ENCODE peak calls at places on chromosome 18, in six cellular contexts. W is stimulated activated CD4-positive, alpha-beta T cell treated with anti-CD3 and anti-CD28 coated beads, Interleukin-2, amount 100 ng/mL, for 24 hours; O is non-pigmented ciliary epithelial cell; G is activated T-helper 2 cell treated with anti-CD3 and anti-CD28 coated beads, Interferon-gamma antibody, Interleukin-2, Interleukin-4, amounts not matched to agents 10 μg/mL and 5 μg/mL and 100 μg/mL, durations not matched to agents 14 hours and 24 hours and 36 hours; P is NCI-H1092 treated with DMSO at 0.1 percent for 48 hours; F is T47D. Q is an unnamed sample.

GRCh38 chr18:4126939-4127338 is 328.2 kb downstream of the DLGAP1 start:
- DNase-seq in F (no peak), O (no peak), G (no peak), W (no peak), P (no peak), Q (no peak)

GRCh38 chr18:68840554-68841263 is 42.8 kb downstream of the CCDC102B start:
- DNase-seq in F (peak), O (peak), P (no peak), G (no peak), W (no peak), Q (peak)

GRCh38 chr18:12254137-12254819 is at the start of gene CIDEA:
- DNase-seq in F (no peak), O (no peak), W (no peak), G (no peak), P (no peak), Q (no peak)

GRCh38 chr18:46294751-46295150 is 190.6 kb downstream of the HAUS1 start:
- DNase-seq in O (no peak), F (no peak), W (no peak), G (no peak), P (no peak), Q (no peak)

GRCh38 chr18:6055711-6056110 is 160.4 kb upstream of the TMEM200C start:
- DNase-seq in W (no peak), O (peak), G (no peak), P (no peak), F (no peak), Q (peak)

GRCh38 chr18:47983055-47983454 is 52.6 kb upstream of the SMAD2 start:
- DNase-seq in G (no peak), F (no peak), W (no peak), O (no peak), P (no peak), Q (no peak)

GRCh38 chr18:9736942-9737813 is 29.1 kb downstream of the RAB31 start:
- DNase-seq in F (no peak), G (no peak), W (no peak), P (peak), O (no peak), Q (peak)

GRCh38 chr18:3604260-3604625 is 154.3 kb downstream of the TGIF1 start:
- DNase-seq in G (no peak), P (no peak), W (no peak), F (no peak), O (no peak), Q (no peak)

GRCh38 chr18:70289351-70290330 is 796 bp downstream of the SOCS6 start:
- DNase-seq in O (no peak), P (peak), G (peak), W (no peak), F (peak), Q (peak)

GRCh38 chr18:32208012-32208411 is 18.2 kb downstream of the MEP1B start:
- DNase-seq in F (no peak), G (no peak), W (no peak), P (no peak), O (no peak), Q (no peak)

GRCh38 chr18:45169610-45170009 is 445.7 kb upstream of the SLC14A2 start:
- DNase-seq in G (no peak), F (no peak), P (no peak), W (no peak), O (peak), Q (peak)

GRCh38 chr18:13572721-13573120 is 153.6 kb downstream of the FAM210A start:
- DNase-seq in P (no peak), F (no peak), W (no peak), O (no peak), G (no peak), Q (no peak)

GRCh38 chr18:13530879-13531387 is 195.4 kb downstream of the FAM210A start:
- DNase-seq in P (peak), G (no peak), F (peak), O (peak), W (no peak), Q (peak)

GRCh38 chr18:23105581-23106219 is 29.6 kb upstream of the CABLES1 start:
- DNase-seq in G (no peak), P (no peak), O (no peak), F (peak), W (no peak), Q (no peak)

GRCh38 chr18:42520074-42520473 is 565.0 kb downstream of the PIK3C3 start:
- DNase-seq in W (no peak), F (no peak), O (no peak), G (no peak), P (no peak), Q (no peak)

GRCh38 chr18:8926464-8926863 is 176.0 kb upstream of the NDUFV2 start:
- DNase-seq in P (no peak), O (no peak), G (no peak), W (no peak), F (no peak), Q (no peak)

GRCh38 chr18:80159713-80160636 is 50.9 kb downstream of the ADNP2 start:
- DNase-seq in O (no peak), G (peak), W (peak), P (no peak), F (no peak), Q (no peak)

GRCh38 chr18:64271264-64271663 is 122.4 kb upstream of the LINC00305 start:
- DNase-seq in F (no peak), P (peak), W (no peak), O (no peak), G (no peak), Q (no peak)

GRCh38 chr18:6427281-6427680 is 12.6 kb upstream of the L3MBTL4 start:
- DNase-seq in P (no peak), W (no peak), G (no peak), F (no peak), O (no peak), Q (no peak)

GRCh38 chr18:52615321-52615720 is 275.3 kb downstream of the DCC start:
- DNase-seq in F (no peak), G (no peak), O (no peak), P (no peak), W (no peak), Q (no peak)

GRCh38 chr18:11246883-11247282 is 97.5 kb upstream of the PIEZO2 start:
- DNase-seq in F (no peak), G (no peak), P (no peak), W (no peak), O (no peak), Q (no peak)

GRCh38 chr18:73340135-73340934 is 472.5 kb upstream of the NETO1 start:
- DNase-seq in O (peak), P (no peak), G (no peak), F (no peak), W (no peak), Q (peak)

GRCh38 chr18:36247036-36247435 is 50.5 kb upstream of the FHOD3 start:
- DNase-seq in F (peak), G (no peak), P (no peak), O (no peak), W (no peak), Q (peak)